ENCODE peak calls at places on chromosomes 11 and 22, in eight cellular contexts. One of them, this sample, is unnamed.

GRCh38 chr22:32617271-32617670 is 142.7 kb downstream of the FBXO7 start:
- DNase-seq in stomach: no peak
- DNase-seq in colonic mucosa: no peak
- DNase-seq in pancreas: no peak
- DNase-seq in Peyer's patch: no peak
- DNase-seq in A549: no peak
- DNase-seq in GM23338: no peak
- DNase-seq in mammary epithelial cell: no peak
- DNase-seq in this sample: no peak

GRCh38 chr11:117521974-117522373 is 194.3 kb downstream of the CEP164 start:
- DNase-seq in stomach: no peak
- DNase-seq in colonic mucosa: no peak
- DNase-seq in pancreas: no peak
- DNase-seq in Peyer's patch: no peak
- DNase-seq in A549: no peak
- DNase-seq in GM23338: no peak
- DNase-seq in mammary epithelial cell: no peak
- DNase-seq in this sample: no peak

GRCh38 chr11:127003260-127003981 is 2.9 kb upstream of the KIRREL3 start:
- DNase-seq in stomach: no peak
- DNase-seq in colonic mucosa: peak
- DNase-seq in pancreas: peak
- DNase-seq in Peyer's patch: no peak
- DNase-seq in A549: peak
- DNase-seq in GM23338: peak
- DNase-seq in mammary epithelial cell: peak
- DNase-seq in this sample: peak

GRCh38 chr22:40635008-40635939 is 1.2 kb downstream of the MRTFA start:
- DNase-seq in stomach: no peak
- DNase-seq in colonic mucosa: no peak
- DNase-seq in pancreas: no peak
- DNase-seq in Peyer's patch: no peak
- DNase-seq in A549: no peak
- DNase-seq in GM23338: peak
- DNase-seq in mammary epithelial cell: no peak
- DNase-seq in this sample: no peak

GRCh38 chr11:34245043-34245442 is 112.8 kb downstream of the ABTB2 start:
- DNase-seq in stomach: no peak
- DNase-seq in colonic mucosa: no peak
- DNase-seq in pancreas: no peak
- DNase-seq in Peyer's patch: no peak
- DNase-seq in A549: no peak
- DNase-seq in GM23338: no peak
- DNase-seq in mammary epithelial cell: no peak
- DNase-seq in this sample: no peak

GRCh38 chr11:85236211-85236610 is 390.9 kb downstream of the DLG2 start:
- DNase-seq in stomach: no peak
- DNase-seq in colonic mucosa: no peak
- DNase-seq in pancreas: no peak
- DNase-seq in Peyer's patch: no peak
- DNase-seq in A549: no peak
- DNase-seq in GM23338: peak
- DNase-seq in mammary epithelial cell: no peak
- DNase-seq in this sample: no peak

GRCh38 chr22:39278040-39278439 is 33.3 kb upstream of the PDGFB start:
- DNase-seq in stomach: no peak
- DNase-seq in colonic mucosa: no peak
- DNase-seq in pancreas: no peak
- DNase-seq in Peyer's patch: no peak
- DNase-seq in A549: no peak
- DNase-seq in GM23338: peak
- DNase-seq in mammary epithelial cell: no peak
- DNase-seq in this sample: no peak

GRCh38 chr22:49951986-49952896 is 8.3 kb upstream of the PIM3 start:
- DNase-seq in stomach: no peak
- DNase-seq in colonic mucosa: no peak
- DNase-seq in pancreas: no peak
- DNase-seq in Peyer's patch: no peak
- DNase-seq in A549: no peak
- DNase-seq in GM23338: no peak
- DNase-seq in mammary epithelial cell: peak
- DNase-seq in this sample: no peak

GRCh38 chr11:84686726-84687125 is 940.4 kb downstream of the DLG2 start:
- DNase-seq in stomach: no peak
- DNase-seq in colonic mucosa: no peak
- DNase-seq in pancreas: no peak
- DNase-seq in Peyer's patch: no peak
- DNase-seq in A549: no peak
- DNase-seq in GM23338: peak
- DNase-seq in mammary epithelial cell: no peak
- DNase-seq in this sample: no peak

GRCh38 chr22:21937821-21938070 is 14.9 kb downstream of the PPM1F start:
- DNase-seq in stomach: no peak
- DNase-seq in colonic mucosa: no peak
- DNase-seq in pancreas: no peak
- DNase-seq in Peyer's patch: no peak
- DNase-seq in A549: no peak
- DNase-seq in GM23338: no peak
- DNase-seq in mammary epithelial cell: peak
- DNase-seq in this sample: no peak
- H3K4me3 ChIP-seq in stomach: peak
- H3K4me3 ChIP-seq in colonic mucosa: peak
- H3K4me3 ChIP-seq in pancreas: peak
- H3K4me3 ChIP-seq in Peyer's patch: no peak
- H3K4me3 ChIP-seq in A549: peak
- H3K4me3 ChIP-seq in GM23338: peak
- H3K4me3 ChIP-seq in mammary epithelial cell: no peak
- H3K4me3 ChIP-seq in this sample: peak

DNA sequence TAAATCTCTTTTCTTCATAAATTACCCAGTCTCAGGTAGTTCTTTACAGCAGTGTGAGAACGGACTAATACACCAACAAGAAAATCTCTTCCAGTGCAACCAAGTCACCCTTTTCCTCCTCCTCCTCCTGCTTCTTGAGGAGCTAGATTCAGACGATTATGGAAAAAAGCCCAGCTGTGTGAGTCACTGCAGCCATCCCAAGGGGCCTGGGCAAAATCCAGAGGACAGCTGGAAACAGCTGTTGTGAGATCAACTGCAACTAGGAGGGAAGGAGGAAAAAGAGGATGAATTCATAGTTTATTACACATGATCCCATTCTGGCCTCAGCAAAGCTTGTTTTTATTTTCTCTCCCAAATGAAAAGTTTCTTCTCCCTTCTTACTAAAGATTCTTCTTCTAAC is 32.9 kb downstream of the RBFOX2 start:
- DNase-seq in stomach: peak
- DNase-seq in colonic mucosa: peak
- DNase-seq in pancreas: no peak
- DNase-seq in Peyer's patch: peak
- DNase-seq in A549: no peak
- DNase-seq in GM23338: no peak
- DNase-seq in mammary epithelial cell: peak
- DNase-seq in this sample: no peak
- H3K27ac ChIP-seq in stomach: peak
- H3K27ac ChIP-seq in colonic mucosa: peak
- H3K27ac ChIP-seq in pancreas: peak
- H3K27ac ChIP-seq in Peyer's patch: peak
- H3K27ac ChIP-seq in A549: no peak
- H3K27ac ChIP-seq in GM23338: no peak
- H3K27ac ChIP-seq in mammary epithelial cell: no peak
- H3K27ac ChIP-seq in this sample: peak

DNA sequence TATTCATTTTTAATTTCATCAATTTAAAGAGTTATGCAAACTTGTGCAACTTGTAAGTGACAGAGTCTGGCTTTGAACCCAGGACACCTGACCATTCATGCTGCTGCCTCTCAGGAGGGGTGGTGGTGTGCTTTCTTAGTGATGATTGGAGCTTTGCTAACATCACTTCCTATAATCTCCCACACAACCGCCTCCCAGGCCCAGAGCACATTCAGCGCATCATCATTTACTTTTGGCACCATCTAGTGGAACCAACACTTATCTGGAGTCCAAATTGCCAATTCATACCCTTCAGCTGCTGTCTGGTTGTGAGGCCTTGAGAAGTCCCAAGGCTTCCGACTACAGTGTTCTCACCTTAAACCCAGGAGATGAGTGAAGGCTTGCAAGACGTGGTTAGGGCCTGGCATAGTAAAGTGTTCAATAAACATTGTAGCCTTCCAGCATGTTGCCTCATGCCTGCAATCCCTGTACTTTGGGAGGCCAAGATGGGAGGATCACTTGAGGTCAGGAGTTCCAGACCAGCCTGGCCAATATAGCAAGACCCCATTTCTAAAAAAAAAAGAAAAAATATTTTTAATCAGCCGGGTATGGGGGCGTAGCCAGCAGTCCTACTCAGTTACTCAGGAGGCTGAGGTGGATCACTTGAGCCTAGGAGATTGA is 1.1 kb upstream of the TTLL1 start:
- DNase-seq in stomach: peak
- DNase-seq in colonic mucosa: peak
- DNase-seq in pancreas: peak
- DNase-seq in Peyer's patch: peak
- DNase-seq in A549: peak
- DNase-seq in GM23338: no peak
- DNase-seq in mammary epithelial cell: peak
- DNase-seq in this sample: no peak
- TF ChIP-seq CTCF in stomach: no peak
- TF ChIP-seq CTCF in colonic mucosa: no peak
- TF ChIP-seq CTCF in pancreas: peak
- TF ChIP-seq CTCF in Peyer's patch: peak
- TF ChIP-seq CTCF in A549: peak
- TF ChIP-seq CTCF in GM23338: peak
- TF ChIP-seq CTCF in mammary epithelial cell: peak
- TF ChIP-seq CTCF in this sample: peak

GRCh38 chr11:327581-327923 is 6.9 kb upstream of the IFITM3 start:
- DNase-seq in stomach: no peak
- DNase-seq in colonic mucosa: no peak
- DNase-seq in pancreas: no peak
- DNase-seq in Peyer's patch: no peak
- DNase-seq in A549: no peak
- DNase-seq in GM23338: no peak
- DNase-seq in mammary epithelial cell: no peak
- DNase-seq in this sample: no peak

GRCh38 chr11:326592-326841 is 5.9 kb upstream of the IFITM3 start:
- DNase-seq in stomach: no peak
- DNase-seq in colonic mucosa: no peak
- DNase-seq in pancreas: no peak
- DNase-seq in Peyer's patch: no peak
- DNase-seq in A549: no peak
- DNase-seq in GM23338: no peak
- DNase-seq in mammary epithelial cell: no peak
- DNase-seq in this sample: no peak

GRCh38 chr11:328012-328411 is 7.4 kb upstream of the IFITM3 start:
- DNase-seq in stomach: no peak
- DNase-seq in colonic mucosa: no peak
- DNase-seq in pancreas: no peak
- DNase-seq in Peyer's patch: no peak
- DNase-seq in A549: no peak
- DNase-seq in GM23338: no peak
- DNase-seq in mammary epithelial cell: no peak
- DNase-seq in this sample: no peak

GRCh38 chr11:325796-326591 is 5.3 kb upstream of the IFITM3 start:
- DNase-seq in stomach: no peak
- DNase-seq in colonic mucosa: no peak
- DNase-seq in pancreas: no peak
- DNase-seq in Peyer's patch: peak
- DNase-seq in A549: no peak
- DNase-seq in GM23338: no peak
- DNase-seq in mammary epithelial cell: no peak
- DNase-seq in this sample: no peak

GRCh38 chr11:326842-327580 is 6.4 kb upstream of the IFITM3 start:
- DNase-seq in stomach: peak
- DNase-seq in colonic mucosa: peak
- DNase-seq in pancreas: peak
- DNase-seq in Peyer's patch: peak
- DNase-seq in A549: no peak
- DNase-seq in GM23338: no peak
- DNase-seq in mammary epithelial cell: no peak
- DNase-seq in this sample: no peak
- H3K4me3 ChIP-seq in stomach: peak
- H3K4me3 ChIP-seq in colonic mucosa: no peak
- H3K4me3 ChIP-seq in pancreas: no peak
- H3K4me3 ChIP-seq in Peyer's patch: no peak
- H3K4me3 ChIP-seq in A549: no peak
- H3K4me3 ChIP-seq in GM23338: no peak
- H3K4me3 ChIP-seq in mammary epithelial cell: no peak
- H3K4me3 ChIP-seq in this sample: no peak

GRCh38 chr11:62505784-62506145 is 40.8 kb downstream of the AHNAK start:
- DNase-seq in stomach: no peak
- DNase-seq in colonic mucosa: no peak
- DNase-seq in pancreas: no peak
- DNase-seq in Peyer's patch: no peak
- DNase-seq in A549: no peak
- DNase-seq in GM23338: no peak
- DNase-seq in mammary epithelial cell: no peak
- DNase-seq in this sample: no peak

GRCh38 chr11:62507023-62507422 is 39.6 kb downstream of the AHNAK start:
- DNase-seq in stomach: no peak
- DNase-seq in colonic mucosa: no peak
- DNase-seq in pancreas: no peak
- DNase-seq in Peyer's patch: no peak
- DNase-seq in A549: no peak
- DNase-seq in GM23338: no peak
- DNase-seq in mammary epithelial cell: no peak
- DNase-seq in this sample: no peak

GRCh38 chr11:62508336-62509058 is 38.1 kb downstream of the AHNAK start:
- DNase-seq in stomach: peak
- DNase-seq in colonic mucosa: peak
- DNase-seq in pancreas: peak
- DNase-seq in Peyer's patch: peak
- DNase-seq in A549: peak
- DNase-seq in GM23338: peak
- DNase-seq in mammary epithelial cell: peak
- DNase-seq in this sample: peak

GRCh38 chr11:62505112-62505783 is 41.4 kb downstream of the AHNAK start:
- DNase-seq in stomach: no peak
- DNase-seq in colonic mucosa: peak
- DNase-seq in pancreas: no peak
- DNase-seq in Peyer's patch: peak
- DNase-seq in A549: no peak
- DNase-seq in GM23338: peak
- DNase-seq in mammary epithelial cell: no peak
- DNase-seq in this sample: no peak

DNA sequence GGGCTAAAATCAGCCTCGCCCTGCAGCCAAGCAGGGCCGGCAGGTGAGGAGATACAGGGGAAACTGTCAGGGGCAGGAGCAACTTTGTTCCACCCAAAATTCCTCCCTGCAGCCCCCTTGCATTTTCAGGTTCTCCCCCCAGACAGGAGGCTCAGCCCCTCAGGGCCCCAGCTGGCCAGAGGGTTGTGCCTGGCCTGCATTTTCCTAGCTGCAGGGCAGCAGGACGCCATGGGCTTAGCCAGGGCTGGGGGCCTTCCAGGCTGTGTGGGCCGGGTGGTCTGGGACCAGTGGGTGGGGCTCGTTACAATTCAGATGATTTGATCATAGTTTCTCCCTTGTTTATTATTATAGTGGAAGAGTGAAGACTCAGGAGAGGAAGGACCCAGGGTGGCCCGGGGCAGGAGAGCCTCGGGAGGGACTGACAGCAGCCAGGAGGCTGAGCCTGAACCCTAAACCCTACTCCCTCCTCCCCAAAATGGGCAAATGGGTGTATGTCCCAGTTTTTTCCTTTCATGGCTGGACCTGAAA is 40.1 kb downstream of the AHNAK start:
- DNase-seq in stomach: no peak
- DNase-seq in colonic mucosa: no peak
- DNase-seq in pancreas: no peak
- DNase-seq in Peyer's patch: no peak
- DNase-seq in A549: no peak
- DNase-seq in GM23338: no peak
- DNase-seq in mammary epithelial cell: no peak
- DNase-seq in this sample: no peak
- H3K27ac ChIP-seq in stomach: peak
- H3K27ac ChIP-seq in colonic mucosa: peak
- H3K27ac ChIP-seq in pancreas: no peak
- H3K27ac ChIP-seq in Peyer's patch: peak
- H3K27ac ChIP-seq in A549: peak
- H3K27ac ChIP-seq in GM23338: no peak
- H3K27ac ChIP-seq in mammary epithelial cell: no peak
- H3K27ac ChIP-seq in this sample: no peak